ENCODE peak calls at places on chromosomes 7 and 10, in seven cellular contexts. M is stimulated activated CD4-positive, alpha-beta T cell treated with anti-CD3 and anti-CD28 coated beads, Interleukin-2, amount 100 ng/mL, for 24 hours; F is endothelial cell; S is progenitor cell of endocrine pancreas; W is NCI-H2081; J is naive B cell; Q is ureter. N is an unnamed sample.

GRCh38 chr7:142876991-142877910 is 8.3 kb downstream of the TRPV6 start:
- DNase-seq in Q (no peak), W (no peak), S (no peak), M (no peak), J (no peak), F (no peak), N (no peak)

GRCh38 chr10:101602767-101603398 is 14.8 kb downstream of the DPCD start:
- DNase-seq in S (peak), Q (peak), F (peak), J (peak), W (peak), M (peak), N (peak)

GRCh38 chr10:132115736-132116135 is 50.0 kb downstream of the JAKMIP3 start:
- DNase-seq in F (no peak), S (no peak), W (no peak), Q (no peak), J (no peak), M (no peak), N (peak)

GRCh38 chr10:871951-872403 is 59.5 kb downstream of the LARP4B start:
- DNase-seq in M (no peak), S (no peak), F (no peak), W (no peak), J (no peak), Q (no peak), N (no peak)

GRCh38 chr10:129912161-129912917 is 51.7 kb downstream of the EBF3 start:
- DNase-seq in S (no peak), Q (no peak), M (no peak), F (no peak), J (no peak), W (no peak), N (no peak)

GRCh38 chr7:94022550-94022949 is 18.4 kb upstream of the BET1 start:
- DNase-seq in M (no peak), S (no peak), F (no peak), J (peak), W (no peak), Q (no peak), N (peak)

GRCh38 chr7:136947347-136947746 is 78.9 kb downstream of the CHRM2 start:
- DNase-seq in M (no peak), J (no peak), Q (no peak), F (no peak), S (no peak), W (no peak), N (no peak)

GRCh38 chr7:135653285-135654080 is 8.8 kb upstream of the STMP1 start:
- DNase-seq in M (no peak), Q (no peak), J (no peak), F (no peak), W (no peak), S (no peak), N (no peak)

GRCh38 chr10:4202936-4203335 is 417.9 kb upstream of the KLF6 start:
- DNase-seq in S (no peak), M (no peak), Q (no peak), F (no peak), J (no peak), W (no peak), N (no peak)

GRCh38 chr10:48818861-48819490 is 120.7 kb downstream of the LRRC18 start:
- DNase-seq in J (no peak), F (no peak), S (no peak), Q (no peak), M (no peak), W (no peak), N (no peak)

GRCh38 chr10:35608317-35608672 is 3.2 kb downstream of the GJD4 start:
- DNase-seq in M (no peak), Q (no peak), J (no peak), W (no peak), S (no peak), F (no peak), N (no peak)

GRCh38 chr10:26454891-26455290 is 16.8 kb downstream of the APBB1IP start:
- DNase-seq in W (no peak), Q (no peak), J (no peak), F (no peak), M (no peak), S (no peak), N (no peak)

GRCh38 chr7:128840326-128841170 is 10.3 kb downstream of the FLNC start:
- DNase-seq in F (no peak), Q (no peak), S (no peak), J (no peak), M (no peak), W (no peak), N (no peak)

GRCh38 chr7:29815181-29816105 is 9.1 kb downstream of the WIPF3 start:
- DNase-seq in Q (no peak), W (no peak), F (no peak), M (no peak), S (no peak), J (no peak), N (no peak)

GRCh38 chr7:101173752-101174244 is 6.3 kb downstream of the NAT16 start:
- DNase-seq in S (no peak), Q (no peak), M (peak), F (peak), J (no peak), W (no peak), N (no peak)

GRCh38 chr7:41472427-41473125 is 230.3 kb downstream of the INHBA start:
- DNase-seq in M (no peak), S (no peak), F (no peak), W (no peak), J (no peak), Q (no peak), N (no peak)

GRCh38 chr10:132646443-132647097 is 109.0 kb downstream of the INPP5A start:
- DNase-seq in S (no peak), W (no peak), F (no peak), M (no peak), Q (no peak), J (no peak), N (no peak)

GRCh38 chr7:103934508-103934907 is 55.0 kb downstream of the RELN start:
- DNase-seq in Q (no peak), W (no peak), M (no peak), S (no peak), J (no peak), F (no peak), N (no peak)

GRCh38 chr10:25175527-25176420 is 973 bp downstream of the GPR158 start:
- DNase-seq in Q (no peak), J (no peak), W (peak), M (peak), F (peak), S (peak), N (peak)

GRCh38 chr10:58266003-58266825 is 1.5 kb downstream of the IPMK start:
- DNase-seq in J (peak), Q (no peak), S (no peak), M (no peak), W (no peak), F (no peak), N (peak)

GRCh38 chr10:99733366-99733765 is 1.3 kb downstream of the CUTC start:
- DNase-seq in Q (no peak), M (no peak), W (no peak), J (no peak), F (no peak), S (no peak), N (no peak)

GRCh38 chr10:90197766-90198165 is 496.4 kb downstream of the KIF20B start:
- DNase-seq in W (no peak), J (no peak), Q (no peak), S (no peak), F (no peak), M (no peak), N (no peak)

GRCh38 chr7:66871076-66871475 is 49.9 kb upstream of the TMEM248 start:
- DNase-seq in S (no peak), W (no peak), J (no peak), F (no peak), Q (no peak), M (no peak), N (no peak)

GRCh38 chr10:86966008-86966654 is 2.2 kb upstream of the ADIRF start:
- DNase-seq in S (no peak), W (no peak), J (no peak), F (no peak), Q (peak), M (peak), N (no peak)

GRCh38 chr10:88411772-88412349 is 171.3 kb downstream of the RNLS start:
- DNase-seq in J (no peak), S (no peak), F (no peak), M (no peak), W (no peak), Q (no peak), N (no peak)

GRCh38 chr7:1225462-1226154 is 7.1 kb upstream of the UNCX start:
- DNase-seq in Q (no peak), S (no peak), F (peak), M (peak), W (no peak), J (no peak), N (peak)

GRCh38 chr10:35336084-35336831 is at the start of gene CCNY:
- DNase-seq in M (peak), S (peak), F (peak), Q (peak), W (peak), J (peak), N (peak)

N was measured in SK-MEL-5.